ENCODE peak calls at places on chromosomes 16 and 17, in five cellular contexts. One of them, this sample, is unnamed.

GRCh38 chr16:58031016-58031800 is 5.7 kb downstream of the MMP15 start:
- DNase-seq in HEK293T: no peak
- DNase-seq in stimulated activated CD8-positive, alpha-beta memory T cell treated with anti-CD3 and anti-CD28 coated beads, Interleukin-7, amount 100 ng/mL, for 24 hours: no peak
- DNase-seq in activated CD4-positive, alpha-beta T cell treated with anti-CD3 and anti-CD28 coated beads for 1 hour: no peak
- DNase-seq in T1000: no peak
- DNase-seq in this sample: peak

GRCh38 chr17:34740516-34740915 is 161.1 kb downstream of the TMEM132E start:
- DNase-seq in HEK293T: no peak
- DNase-seq in stimulated activated CD8-positive, alpha-beta memory T cell treated with anti-CD3 and anti-CD28 coated beads, Interleukin-7, amount 100 ng/mL, for 24 hours: no peak
- DNase-seq in activated CD4-positive, alpha-beta T cell treated with anti-CD3 and anti-CD28 coated beads for 1 hour: no peak
- DNase-seq in T1000: no peak
- DNase-seq in this sample: no peak

GRCh38 chr16:63005356-63005755 is 969.1 kb upstream of the CDH8 start:
- DNase-seq in HEK293T: no peak
- DNase-seq in stimulated activated CD8-positive, alpha-beta memory T cell treated with anti-CD3 and anti-CD28 coated beads, Interleukin-7, amount 100 ng/mL, for 24 hours: no peak
- DNase-seq in activated CD4-positive, alpha-beta T cell treated with anti-CD3 and anti-CD28 coated beads for 1 hour: no peak
- DNase-seq in T1000: no peak
- DNase-seq in this sample: no peak

GRCh38 chr17:78023042-78023441 is 64.5 kb downstream of the TNRC6C start:
- DNase-seq in HEK293T: no peak
- DNase-seq in stimulated activated CD8-positive, alpha-beta memory T cell treated with anti-CD3 and anti-CD28 coated beads, Interleukin-7, amount 100 ng/mL, for 24 hours: no peak
- DNase-seq in activated CD4-positive, alpha-beta T cell treated with anti-CD3 and anti-CD28 coated beads for 1 hour: no peak
- DNase-seq in T1000: no peak
- DNase-seq in this sample: no peak

GRCh38 chr17:79947351-79948031 is 88.2 kb downstream of the TBC1D16 start:
- DNase-seq in HEK293T: no peak
- DNase-seq in stimulated activated CD8-positive, alpha-beta memory T cell treated with anti-CD3 and anti-CD28 coated beads, Interleukin-7, amount 100 ng/mL, for 24 hours: no peak
- DNase-seq in activated CD4-positive, alpha-beta T cell treated with anti-CD3 and anti-CD28 coated beads for 1 hour: no peak
- DNase-seq in T1000: no peak
- DNase-seq in this sample: no peak

GRCh38 chr17:27960183-27960589 is 67.0 kb upstream of the LYRM9 start:
- DNase-seq in HEK293T: no peak
- DNase-seq in stimulated activated CD8-positive, alpha-beta memory T cell treated with anti-CD3 and anti-CD28 coated beads, Interleukin-7, amount 100 ng/mL, for 24 hours: no peak
- DNase-seq in activated CD4-positive, alpha-beta T cell treated with anti-CD3 and anti-CD28 coated beads for 1 hour: no peak
- DNase-seq in T1000: no peak
- DNase-seq in this sample: no peak

GRCh38 chr16:1773703-1774455 is 945 bp upstream of the MRPS34 start:
- DNase-seq in HEK293T: no peak
- DNase-seq in stimulated activated CD8-positive, alpha-beta memory T cell treated with anti-CD3 and anti-CD28 coated beads, Interleukin-7, amount 100 ng/mL, for 24 hours: no peak
- DNase-seq in activated CD4-positive, alpha-beta T cell treated with anti-CD3 and anti-CD28 coated beads for 1 hour: no peak
- DNase-seq in T1000: peak
- DNase-seq in this sample: peak

GRCh38 chr16:85471469-85472431 is 141.4 kb upstream of the GSE1 start:
- DNase-seq in HEK293T: no peak
- DNase-seq in stimulated activated CD8-positive, alpha-beta memory T cell treated with anti-CD3 and anti-CD28 coated beads, Interleukin-7, amount 100 ng/mL, for 24 hours: no peak
- DNase-seq in activated CD4-positive, alpha-beta T cell treated with anti-CD3 and anti-CD28 coated beads for 1 hour: no peak
- DNase-seq in T1000: no peak
- DNase-seq in this sample: peak

GRCh38 chr16:15983898-15984297 is 34.5 kb downstream of the ABCC1 start:
- DNase-seq in HEK293T: no peak
- DNase-seq in stimulated activated CD8-positive, alpha-beta memory T cell treated with anti-CD3 and anti-CD28 coated beads, Interleukin-7, amount 100 ng/mL, for 24 hours: no peak
- DNase-seq in activated CD4-positive, alpha-beta T cell treated with anti-CD3 and anti-CD28 coated beads for 1 hour: no peak
- DNase-seq in T1000: no peak
- DNase-seq in this sample: no peak

GRCh38 chr16:649646-650045 is 481 bp downstream of the WDR90 start:
- DNase-seq in HEK293T: no peak
- DNase-seq in stimulated activated CD8-positive, alpha-beta memory T cell treated with anti-CD3 and anti-CD28 coated beads, Interleukin-7, amount 100 ng/mL, for 24 hours: no peak
- DNase-seq in activated CD4-positive, alpha-beta T cell treated with anti-CD3 and anti-CD28 coated beads for 1 hour: no peak
- DNase-seq in T1000: no peak
- DNase-seq in this sample: no peak

GRCh38 chr17:38674749-38675615 is at the start of gene EPOP:
- DNase-seq in HEK293T: peak
- DNase-seq in stimulated activated CD8-positive, alpha-beta memory T cell treated with anti-CD3 and anti-CD28 coated beads, Interleukin-7, amount 100 ng/mL, for 24 hours: peak
- DNase-seq in activated CD4-positive, alpha-beta T cell treated with anti-CD3 and anti-CD28 coated beads for 1 hour: peak
- DNase-seq in T1000: peak
- DNase-seq in this sample: peak

GRCh38 chr16:55711959-55712876 is 56.4 kb downstream of the SLC6A2 start:
- DNase-seq in HEK293T: peak
- DNase-seq in stimulated activated CD8-positive, alpha-beta memory T cell treated with anti-CD3 and anti-CD28 coated beads, Interleukin-7, amount 100 ng/mL, for 24 hours: peak
- DNase-seq in activated CD4-positive, alpha-beta T cell treated with anti-CD3 and anti-CD28 coated beads for 1 hour: peak
- DNase-seq in T1000: peak
- DNase-seq in this sample: peak

GRCh38 chr16:23408242-23409201 is 44.5 kb downstream of the COG7 start:
- DNase-seq in HEK293T: peak
- DNase-seq in stimulated activated CD8-positive, alpha-beta memory T cell treated with anti-CD3 and anti-CD28 coated beads, Interleukin-7, amount 100 ng/mL, for 24 hours: no peak
- DNase-seq in activated CD4-positive, alpha-beta T cell treated with anti-CD3 and anti-CD28 coated beads for 1 hour: no peak
- DNase-seq in T1000: no peak
- DNase-seq in this sample: no peak